ENCODE peak calls at places on chromosomes 6 and 20, in four cellular contexts. A, D, T and U are unnamed samples.

GRCh38 chr20:35283441-35284266 is 918 bp downstream of the EIF6 start:
- DNase-seq in D (no peak), T (no peak), A (no peak), U (no peak)

GRCh38 chr20:6819599-6819998 is 52.1 kb downstream of the BMP2 start:
- DNase-seq in A (no peak), D (no peak), T (no peak), U (no peak)

GRCh38 chr20:38094373-38094775 is 60.8 kb downstream of the RPRD1B start:
- DNase-seq in D (peak), A (peak), T (no peak), U (peak)

GRCh38 chr6:36735110-36735971 is 37.7 kb downstream of the RAB44 start:
- DNase-seq in A (peak), D (peak), T (peak), U (peak)

GRCh38 chr20:32743237-32744112 is at the start of gene COMMD7:
- DNase-seq in A (peak), D (peak), T (peak), U (peak)

GRCh38 chr6:15391500-15391899 is 145.6 kb downstream of the JARID2 start:
- DNase-seq in A (no peak), D (no peak), T (no peak), U (no peak)

GRCh38 chr6:45841062-45841461 is 174.6 kb downstream of the CLIC5 start:
- DNase-seq in A (no peak), D (no peak), T (no peak), U (no peak)

GRCh38 chr6:4426916-4427315 is 291.5 kb upstream of the ECI2 start:
- DNase-seq in T (no peak), D (no peak), A (no peak), U (no peak)

GRCh38 chr20:58555078-58555765 is 40.0 kb upstream of the APCDD1L start:
- DNase-seq in D (no peak), T (no peak), A (no peak), U (no peak)

GRCh38 chr6:139778113-139778512 is 403.7 kb upstream of the CITED2 start:
- DNase-seq in D (no peak), A (no peak), T (no peak), U (no peak)

GRCh38 chr6:89387516-89388222 is 24.4 kb downstream of the RRAGD start:
- DNase-seq in D (no peak), A (no peak), T (no peak), U (no peak)

GRCh38 chr6:113858067-113858604 is 991 bp downstream of the MARCKS start:
- DNase-seq in T (no peak), D (no peak), A (peak), U (peak)

GRCh38 chr6:150981669-150982068 is 116.2 kb downstream of the MTHFD1L start:
- DNase-seq in T (no peak), A (no peak), D (no peak), U (no peak)

GRCh38 chr6:6931047-6932025 is 176.4 kb upstream of the RREB1 start:
- DNase-seq in A (no peak), D (no peak), T (no peak), U (no peak)

GRCh38 chr6:169489642-169490408 is 212.0 kb downstream of the WDR27 start:
- DNase-seq in D (no peak), T (no peak), A (no peak), U (no peak)